ENCODE peak calls at places on chromosomes 1 and 21, in five cellular contexts. One of them, this sample, is unnamed.

GRCh38 chr1:232306269-232306911 is 323.5 kb downstream of the SIPA1L2 start:
- DNase-seq in heart left ventricle: peak
- DNase-seq in GM12878: no peak
- DNase-seq in MM.1S: no peak
- DNase-seq in mammary epithelial cell: no peak
- DNase-seq in this sample: no peak

GRCh38 chr1:101071470-101071886 is 45.9 kb upstream of the DPH5 start:
- DNase-seq in mammary epithelial cell: no peak
- DNase-seq in MM.1S: no peak
- DNase-seq in GM12878: no peak
- DNase-seq in heart left ventricle: no peak
- DNase-seq in this sample: no peak

GRCh38 chr1:55684131-55684650 is 469.0 kb upstream of the USP24 start:
- DNase-seq in mammary epithelial cell: no peak
- DNase-seq in heart left ventricle: no peak
- DNase-seq in MM.1S: no peak
- DNase-seq in GM12878: no peak
- DNase-seq in this sample: no peak

GRCh38 chr1:31984419-31985347 is 29.0 kb upstream of the KHDRBS1 start:
- DNase-seq in mammary epithelial cell: peak
- DNase-seq in MM.1S: peak
- DNase-seq in heart left ventricle: no peak
- DNase-seq in GM12878: no peak
- DNase-seq in this sample: no peak

GRCh38 chr1:12604114-12604874 is 13.7 kb downstream of the DHRS3 start:
- DNase-seq in MM.1S: no peak
- DNase-seq in heart left ventricle: no peak
- DNase-seq in GM12878: no peak
- DNase-seq in mammary epithelial cell: peak
- DNase-seq in this sample: no peak

GRCh38 chr1:22044690-22045420 is 7.7 kb upstream of the CDC42 start:
- DNase-seq in MM.1S: no peak
- DNase-seq in heart left ventricle: no peak
- DNase-seq in mammary epithelial cell: peak
- DNase-seq in GM12878: no peak
- DNase-seq in this sample: no peak

GRCh38 chr1:165903672-165904071 is 76.3 kb downstream of the UCK2 start:
- DNase-seq in MM.1S: no peak
- DNase-seq in GM12878: no peak
- DNase-seq in mammary epithelial cell: peak
- DNase-seq in heart left ventricle: no peak
- DNase-seq in this sample: no peak

GRCh38 chr1:204275695-204276596 is 62.2 kb upstream of the GOLT1A start:
- DNase-seq in heart left ventricle: no peak
- DNase-seq in GM12878: no peak
- DNase-seq in MM.1S: no peak
- DNase-seq in mammary epithelial cell: no peak
- DNase-seq in this sample: no peak

GRCh38 chr21:37742532-37742931 is 173.7 kb downstream of the KCNJ6 start:
- DNase-seq in MM.1S: no peak
- DNase-seq in mammary epithelial cell: peak
- DNase-seq in GM12878: no peak
- DNase-seq in heart left ventricle: no peak
- DNase-seq in this sample: no peak

GRCh38 chr21:41566500-41567014 is 58.6 kb upstream of the TMPRSS2 start:
- DNase-seq in mammary epithelial cell: no peak
- DNase-seq in MM.1S: no peak
- DNase-seq in heart left ventricle: no peak
- DNase-seq in GM12878: no peak
- DNase-seq in this sample: no peak

GRCh38 chr1:227072991-227073390 is 132.9 kb downstream of the COQ8A start:
- DNase-seq in GM12878: no peak
- DNase-seq in heart left ventricle: no peak
- DNase-seq in MM.1S: peak
- DNase-seq in mammary epithelial cell: peak
- DNase-seq in this sample: peak

GRCh38 chr1:4603317-4604110 is 50.9 kb upstream of the AJAP1 start:
- DNase-seq in MM.1S: no peak
- DNase-seq in mammary epithelial cell: peak
- DNase-seq in heart left ventricle: no peak
- DNase-seq in GM12878: no peak
- DNase-seq in this sample: no peak

GRCh38 chr1:7519181-7519860 is 251.8 kb upstream of the VAMP3 start:
- DNase-seq in heart left ventricle: peak
- DNase-seq in MM.1S: no peak
- DNase-seq in mammary epithelial cell: no peak
- DNase-seq in GM12878: no peak
- DNase-seq in this sample: no peak

DNA sequence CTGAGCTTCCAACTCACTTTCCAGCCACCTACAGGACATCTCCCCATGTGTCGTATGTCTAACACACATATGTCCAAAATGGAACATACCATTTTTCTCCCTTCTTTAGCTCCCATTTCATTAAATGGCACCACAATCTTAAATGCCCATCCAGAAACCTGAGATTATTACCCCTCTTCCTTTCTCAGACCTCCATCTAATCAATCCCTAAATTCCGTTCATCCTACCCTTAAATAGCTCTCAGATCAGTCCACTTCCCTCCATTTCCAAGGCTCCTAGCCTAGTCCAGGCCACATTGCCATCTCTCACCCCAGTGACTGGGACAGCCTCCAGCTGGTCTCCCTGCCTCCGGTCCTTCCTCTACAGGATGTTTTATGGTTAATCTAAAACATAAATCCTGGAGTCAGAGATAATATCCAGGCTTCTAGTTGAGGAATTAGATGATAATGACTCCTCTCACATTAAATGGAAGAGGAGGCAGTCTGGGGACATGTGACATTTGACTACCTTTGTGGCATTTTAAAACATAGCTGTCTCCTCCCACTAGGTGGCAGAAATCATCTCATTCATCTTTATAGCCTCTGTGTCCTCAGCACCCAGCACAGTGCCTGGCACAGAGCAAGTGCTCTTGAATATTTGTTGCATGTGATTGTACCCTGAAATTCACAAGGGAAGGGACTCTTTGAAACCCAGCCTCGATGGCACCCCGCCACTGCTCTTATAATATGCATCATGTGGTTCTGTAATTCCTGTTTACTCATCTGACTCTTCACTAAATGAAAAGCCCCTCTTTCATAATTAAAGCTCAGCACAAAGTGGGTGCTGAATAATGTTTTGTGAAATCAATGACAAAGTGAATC is 102.3 kb downstream of the TMEM53 start:
- DNase-seq in GM12878: no peak
- DNase-seq in mammary epithelial cell: no peak
- DNase-seq in MM.1S: peak
- DNase-seq in heart left ventricle: no peak
- DNase-seq in this sample: peak
- TF ChIP-seq CTCF in GM12878: peak
- TF ChIP-seq CTCF in mammary epithelial cell: peak
- TF ChIP-seq CTCF in MM.1S: peak
- TF ChIP-seq CTCF in heart left ventricle: peak
- TF ChIP-seq CTCF in this sample: peak

GRCh38 chr1:223708001-223708359 is 4.4 kb upstream of the CAPN2 start:
- DNase-seq in GM12878: no peak
- DNase-seq in heart left ventricle: no peak
- DNase-seq in mammary epithelial cell: no peak
- DNase-seq in MM.1S: no peak
- DNase-seq in this sample: no peak
- TF ChIP-seq CTCF in GM12878: no peak
- TF ChIP-seq CTCF in heart left ventricle: peak
- TF ChIP-seq CTCF in mammary epithelial cell: peak
- TF ChIP-seq CTCF in MM.1S: no peak
- TF ChIP-seq CTCF in this sample: no peak

GRCh38 chr1:218779341-218779831 is 394.3 kb upstream of the LYPLAL1 start:
- DNase-seq in heart left ventricle: no peak
- DNase-seq in GM12878: no peak
- DNase-seq in MM.1S: no peak
- DNase-seq in mammary epithelial cell: peak
- DNase-seq in this sample: no peak
- TF ChIP-seq CTCF in heart left ventricle: no peak
- TF ChIP-seq CTCF in GM12878: no peak
- TF ChIP-seq CTCF in MM.1S: no peak
- TF ChIP-seq CTCF in mammary epithelial cell: no peak
- TF ChIP-seq CTCF in this sample: no peak

DNA sequence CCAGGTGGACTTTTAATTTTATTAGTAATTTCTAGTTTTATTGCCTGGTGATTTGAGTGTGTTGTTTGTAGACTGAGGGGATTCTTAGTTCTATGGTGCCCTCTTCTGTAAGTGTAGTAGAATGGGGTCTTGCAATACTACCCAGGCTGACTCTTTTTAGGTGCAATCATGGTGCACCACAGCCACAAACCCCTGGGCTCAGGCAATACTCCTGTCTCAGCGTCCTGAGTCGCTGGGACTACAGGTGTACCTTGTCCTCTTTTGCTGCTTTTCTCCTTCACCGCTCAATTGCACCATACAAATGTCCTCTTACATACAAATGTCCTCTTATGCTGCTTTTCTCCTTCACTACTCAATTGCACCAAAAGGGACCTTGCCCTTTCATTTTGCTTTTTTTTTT is 43.1 kb downstream of the SCP2 start:
- DNase-seq in MM.1S: no peak
- DNase-seq in GM12878: no peak
- DNase-seq in heart left ventricle: no peak
- DNase-seq in mammary epithelial cell: no peak
- DNase-seq in this sample: no peak
- TF ChIP-seq CTCF in MM.1S: no peak
- TF ChIP-seq CTCF in GM12878: no peak
- TF ChIP-seq CTCF in heart left ventricle: peak
- TF ChIP-seq CTCF in mammary epithelial cell: no peak
- TF ChIP-seq CTCF in this sample: no peak

GRCh38 chr1:210089848-210090247 is 142.7 kb upstream of the SERTAD4 start:
- DNase-seq in mammary epithelial cell: no peak
- DNase-seq in MM.1S: peak
- DNase-seq in heart left ventricle: no peak
- DNase-seq in GM12878: no peak
- DNase-seq in this sample: no peak

GRCh38 chr1:210081494-210081893 is 143.5 kb downstream of the SYT14 start:
- DNase-seq in GM12878: no peak
- DNase-seq in MM.1S: no peak
- DNase-seq in mammary epithelial cell: no peak
- DNase-seq in heart left ventricle: no peak
- DNase-seq in this sample: no peak

GRCh38 chr1:210087058-210087457 is 145.5 kb upstream of the SERTAD4 start:
- DNase-seq in heart left ventricle: no peak
- DNase-seq in GM12878: no peak
- DNase-seq in mammary epithelial cell: no peak
- DNase-seq in MM.1S: no peak
- DNase-seq in this sample: no peak

GRCh38 chr1:210085359-210085758 is 147.2 kb upstream of the SERTAD4 start:
- DNase-seq in MM.1S: no peak
- DNase-seq in GM12878: no peak
- DNase-seq in mammary epithelial cell: no peak
- DNase-seq in heart left ventricle: no peak
- DNase-seq in this sample: no peak
- TF ChIP-seq CTCF in MM.1S: no peak
- TF ChIP-seq CTCF in GM12878: no peak
- TF ChIP-seq CTCF in mammary epithelial cell: no peak
- TF ChIP-seq CTCF in heart left ventricle: no peak
- TF ChIP-seq CTCF in this sample: no peak

This sample was measured in GM13976.